ENCODE peak calls at places on chromosome 5, in seven cellular contexts. One of them, this sample, is unnamed.

GRCh38 chr5:142886956-142887355 is 116.8 kb downstream of the ARHGAP26 start:
- DNase-seq in activated effector memory CD4-positive, alpha-beta T cell treated with Interleukin-2 at 50 U/mL for 16 hours: no peak
- DNase-seq in Right ventricle myocardium superior: no peak
- DNase-seq in EL: no peak
- DNase-seq in NCI-H82: no peak
- DNase-seq in NCI-H460: no peak
- DNase-seq in left ventricle myocardium inferior: no peak
- DNase-seq in this sample: no peak

GRCh38 chr5:73994963-73995362 is 369.0 kb downstream of the ARHGEF28 start:
- DNase-seq in activated effector memory CD4-positive, alpha-beta T cell treated with Interleukin-2 at 50 U/mL for 16 hours: no peak
- DNase-seq in Right ventricle myocardium superior: no peak
- DNase-seq in EL: peak; percentile 54
- DNase-seq in NCI-H82: peak; percentile 54
- DNase-seq in NCI-H460: no peak
- DNase-seq in left ventricle myocardium inferior: no peak
- DNase-seq in this sample: no peak

GRCh38 chr5:106875591-106876297 is 795.0 kb downstream of the EFNA5 start:
- DNase-seq in activated effector memory CD4-positive, alpha-beta T cell treated with Interleukin-2 at 50 U/mL for 16 hours: no peak
- DNase-seq in Right ventricle myocardium superior: peak; percentile 20
- DNase-seq in EL: no peak
- DNase-seq in NCI-H82: peak; percentile 13
- DNase-seq in NCI-H460: peak; percentile 45
- DNase-seq in left ventricle myocardium inferior: no peak
- DNase-seq in this sample: peak; percentile 26

GRCh38 chr5:119417891-119418781 is 34.2 kb upstream of the HSD17B4 start:
- DNase-seq in activated effector memory CD4-positive, alpha-beta T cell treated with Interleukin-2 at 50 U/mL for 16 hours: no peak
- DNase-seq in Right ventricle myocardium superior: no peak
- DNase-seq in EL: peak; percentile 69
- DNase-seq in NCI-H82: peak; percentile 72
- DNase-seq in NCI-H460: no peak
- DNase-seq in left ventricle myocardium inferior: no peak
- DNase-seq in this sample: no peak

GRCh38 chr5:124760608-124761390 is 14.4 kb upstream of the ZNF608 start:
- DNase-seq in activated effector memory CD4-positive, alpha-beta T cell treated with Interleukin-2 at 50 U/mL for 16 hours: no peak
- DNase-seq in Right ventricle myocardium superior: no peak
- DNase-seq in EL: no peak
- DNase-seq in NCI-H82: no peak
- DNase-seq in NCI-H460: no peak
- DNase-seq in left ventricle myocardium inferior: no peak
- DNase-seq in this sample: no peak

GRCh38 chr5:81420039-81420667 is 26.2 kb upstream of the ACOT12 start:
- DNase-seq in activated effector memory CD4-positive, alpha-beta T cell treated with Interleukin-2 at 50 U/mL for 16 hours: no peak
- DNase-seq in Right ventricle myocardium superior: no peak
- DNase-seq in EL: peak; percentile 92
- DNase-seq in NCI-H82: no peak
- DNase-seq in NCI-H460: peak; percentile 80
- DNase-seq in left ventricle myocardium inferior: no peak
- DNase-seq in this sample: no peak

GRCh38 chr5:122130152-122130551 is 806 bp downstream of the ZNF474 start:
- DNase-seq in activated effector memory CD4-positive, alpha-beta T cell treated with Interleukin-2 at 50 U/mL for 16 hours: no peak
- DNase-seq in Right ventricle myocardium superior: no peak
- DNase-seq in EL: no peak
- DNase-seq in NCI-H82: no peak
- DNase-seq in NCI-H460: no peak
- DNase-seq in left ventricle myocardium inferior: no peak
- DNase-seq in this sample: no peak

GRCh38 chr5:142827934-142828576 is 57.9 kb downstream of the ARHGAP26 start:
- DNase-seq in activated effector memory CD4-positive, alpha-beta T cell treated with Interleukin-2 at 50 U/mL for 16 hours: no peak
- DNase-seq in Right ventricle myocardium superior: no peak
- DNase-seq in EL: peak; percentile 37
- DNase-seq in NCI-H82: no peak
- DNase-seq in NCI-H460: no peak
- DNase-seq in left ventricle myocardium inferior: no peak
- DNase-seq in this sample: no peak

GRCh38 chr5:23013395-23013994 is 160.4 kb upstream of the CDH12 start:
- DNase-seq in activated effector memory CD4-positive, alpha-beta T cell treated with Interleukin-2 at 50 U/mL for 16 hours: no peak
- DNase-seq in Right ventricle myocardium superior: no peak
- DNase-seq in EL: no peak
- DNase-seq in NCI-H82: no peak
- DNase-seq in NCI-H460: peak; percentile 7
- DNase-seq in left ventricle myocardium inferior: no peak
- DNase-seq in this sample: no peak

GRCh38 chr5:370959-371810 is 49.7 kb downstream of the AHRR start:
- DNase-seq in activated effector memory CD4-positive, alpha-beta T cell treated with Interleukin-2 at 50 U/mL for 16 hours: no peak
- DNase-seq in Right ventricle myocardium superior: no peak
- DNase-seq in EL: peak; percentile 27
- DNase-seq in NCI-H82: peak; percentile 9
- DNase-seq in NCI-H460: no peak
- DNase-seq in left ventricle myocardium inferior: no peak
- DNase-seq in this sample: peak; percentile 33

GRCh38 chr5:167261309-167262100 is 1029.9 kb upstream of the WWC1 start:
- DNase-seq in activated effector memory CD4-positive, alpha-beta T cell treated with Interleukin-2 at 50 U/mL for 16 hours: no peak
- DNase-seq in Right ventricle myocardium superior: no peak
- DNase-seq in EL: peak; percentile 12
- DNase-seq in NCI-H82: peak; percentile 51
- DNase-seq in NCI-H460: peak; percentile 21
- DNase-seq in left ventricle myocardium inferior: no peak
- DNase-seq in this sample: no peak

GRCh38 chr5:135894789-135895188 is 852 bp downstream of the IL9 start:
- DNase-seq in activated effector memory CD4-positive, alpha-beta T cell treated with Interleukin-2 at 50 U/mL for 16 hours: no peak
- DNase-seq in Right ventricle myocardium superior: no peak
- DNase-seq in EL: no peak
- DNase-seq in NCI-H82: no peak
- DNase-seq in NCI-H460: no peak
- DNase-seq in left ventricle myocardium inferior: no peak
- DNase-seq in this sample: no peak

GRCh38 chr5:118290204-118290603 is 698.1 kb downstream of the DTWD2 start:
- DNase-seq in activated effector memory CD4-positive, alpha-beta T cell treated with Interleukin-2 at 50 U/mL for 16 hours: no peak
- DNase-seq in Right ventricle myocardium superior: no peak
- DNase-seq in EL: no peak
- DNase-seq in NCI-H82: no peak
- DNase-seq in NCI-H460: no peak
- DNase-seq in left ventricle myocardium inferior: no peak
- DNase-seq in this sample: no peak

GRCh38 chr5:81924467-81924866 is 47.4 kb upstream of the ATG10 start:
- DNase-seq in activated effector memory CD4-positive, alpha-beta T cell treated with Interleukin-2 at 50 U/mL for 16 hours: no peak
- DNase-seq in Right ventricle myocardium superior: peak; percentile 63
- DNase-seq in EL: no peak
- DNase-seq in NCI-H82: peak; percentile 3
- DNase-seq in NCI-H460: no peak
- DNase-seq in left ventricle myocardium inferior: peak; percentile 41
- DNase-seq in this sample: no peak

GRCh38 chr5:115549154-115549553 is 4.6 kb upstream of the FEM1C start:
- DNase-seq in activated effector memory CD4-positive, alpha-beta T cell treated with Interleukin-2 at 50 U/mL for 16 hours: no peak
- DNase-seq in Right ventricle myocardium superior: no peak
- DNase-seq in EL: peak; percentile 53
- DNase-seq in NCI-H82: peak; percentile 35
- DNase-seq in NCI-H460: no peak
- DNase-seq in left ventricle myocardium inferior: no peak
- DNase-seq in this sample: peak; percentile 49

GRCh38 chr5:73759771-73760170 is 133.8 kb downstream of the ARHGEF28 start:
- DNase-seq in activated effector memory CD4-positive, alpha-beta T cell treated with Interleukin-2 at 50 U/mL for 16 hours: no peak
- DNase-seq in Right ventricle myocardium superior: no peak
- DNase-seq in EL: no peak
- DNase-seq in NCI-H82: no peak
- DNase-seq in NCI-H460: no peak
- DNase-seq in left ventricle myocardium inferior: no peak
- DNase-seq in this sample: no peak

GRCh38 chr5:73274870-73275756 is 102.1 kb downstream of the TMEM174 start:
- DNase-seq in activated effector memory CD4-positive, alpha-beta T cell treated with Interleukin-2 at 50 U/mL for 16 hours: no peak
- DNase-seq in Right ventricle myocardium superior: peak; percentile 56
- DNase-seq in EL: no peak
- DNase-seq in NCI-H82: peak; percentile 61
- DNase-seq in NCI-H460: no peak
- DNase-seq in left ventricle myocardium inferior: no peak
- DNase-seq in this sample: no peak

GRCh38 chr5:95808686-95809413 is 13.7 kb downstream of the GLRX start:
- DNase-seq in activated effector memory CD4-positive, alpha-beta T cell treated with Interleukin-2 at 50 U/mL for 16 hours: peak; percentile 67
- DNase-seq in Right ventricle myocardium superior: peak; percentile 90
- DNase-seq in EL: peak; percentile 64
- DNase-seq in NCI-H82: no peak
- DNase-seq in NCI-H460: no peak
- DNase-seq in left ventricle myocardium inferior: peak; percentile 85
- DNase-seq in this sample: peak; percentile 84

GRCh38 chr5:88861213-88861612 is 21.8 kb downstream of the MEF2C start:
- DNase-seq in activated effector memory CD4-positive, alpha-beta T cell treated with Interleukin-2 at 50 U/mL for 16 hours: no peak
- DNase-seq in Right ventricle myocardium superior: no peak
- DNase-seq in EL: no peak
- DNase-seq in NCI-H82: no peak
- DNase-seq in NCI-H460: no peak
- DNase-seq in left ventricle myocardium inferior: no peak
- DNase-seq in this sample: no peak

GRCh38 chr5:59407967-59408366 is 485.6 kb downstream of the PDE4D start:
- DNase-seq in activated effector memory CD4-positive, alpha-beta T cell treated with Interleukin-2 at 50 U/mL for 16 hours: no peak
- DNase-seq in Right ventricle myocardium superior: no peak
- DNase-seq in EL: no peak
- DNase-seq in NCI-H82: no peak
- DNase-seq in NCI-H460: no peak
- DNase-seq in left ventricle myocardium inferior: no peak
- DNase-seq in this sample: no peak

GRCh38 chr5:34923694-34924461 is 5.5 kb upstream of the DNAJC21 start:
- DNase-seq in activated effector memory CD4-positive, alpha-beta T cell treated with Interleukin-2 at 50 U/mL for 16 hours: no peak
- DNase-seq in Right ventricle myocardium superior: no peak
- DNase-seq in EL: peak; percentile 93
- DNase-seq in NCI-H82: no peak
- DNase-seq in NCI-H460: peak; percentile 57
- DNase-seq in left ventricle myocardium inferior: no peak
- DNase-seq in this sample: peak; percentile 36

GRCh38 chr5:164233796-164234195 is 728.4 kb downstream of the MAT2B start:
- DNase-seq in activated effector memory CD4-positive, alpha-beta T cell treated with Interleukin-2 at 50 U/mL for 16 hours: no peak
- DNase-seq in Right ventricle myocardium superior: no peak
- DNase-seq in EL: no peak
- DNase-seq in NCI-H82: no peak
- DNase-seq in NCI-H460: no peak
- DNase-seq in left ventricle myocardium inferior: no peak
- DNase-seq in this sample: no peak

GRCh38 chr5:62450259-62450658 is 37.7 kb downstream of the IPO11 start:
- DNase-seq in activated effector memory CD4-positive, alpha-beta T cell treated with Interleukin-2 at 50 U/mL for 16 hours: no peak
- DNase-seq in Right ventricle myocardium superior: no peak
- DNase-seq in EL: no peak
- DNase-seq in NCI-H82: no peak
- DNase-seq in NCI-H460: no peak
- DNase-seq in left ventricle myocardium inferior: no peak
- DNase-seq in this sample: no peak

GRCh38 chr5:51380603-51381207 is 2.5 kb upstream of the ISL1 start:
- DNase-seq in activated effector memory CD4-positive, alpha-beta T cell treated with Interleukin-2 at 50 U/mL for 16 hours: no peak
- DNase-seq in Right ventricle myocardium superior: no peak
- DNase-seq in EL: peak; percentile 11
- DNase-seq in NCI-H82: peak; percentile 47
- DNase-seq in NCI-H460: peak; percentile 45
- DNase-seq in left ventricle myocardium inferior: no peak
- DNase-seq in this sample: no peak

GRCh38 chr5:156951354-156951753 is 11.7 kb downstream of the TIMD4 start:
- DNase-seq in activated effector memory CD4-positive, alpha-beta T cell treated with Interleukin-2 at 50 U/mL for 16 hours: no peak
- DNase-seq in Right ventricle myocardium superior: no peak
- DNase-seq in EL: no peak
- DNase-seq in NCI-H82: no peak
- DNase-seq in NCI-H460: no peak
- DNase-seq in left ventricle myocardium inferior: no peak
- DNase-seq in this sample: no peak

GRCh38 chr5:57334475-57334874 is 148.1 kb downstream of the ACTBL2 start:
- DNase-seq in activated effector memory CD4-positive, alpha-beta T cell treated with Interleukin-2 at 50 U/mL for 16 hours: no peak
- DNase-seq in Right ventricle myocardium superior: no peak
- DNase-seq in EL: no peak
- DNase-seq in NCI-H82: no peak
- DNase-seq in NCI-H460: no peak
- DNase-seq in left ventricle myocardium inferior: no peak
- DNase-seq in this sample: no peak

GRCh38 chr5:129904102-129904666 is at the start of gene CHSY3:
- DNase-seq in activated effector memory CD4-positive, alpha-beta T cell treated with Interleukin-2 at 50 U/mL for 16 hours: no peak
- DNase-seq in Right ventricle myocardium superior: peak; percentile 89
- DNase-seq in EL: peak; percentile 67
- DNase-seq in NCI-H82: peak; percentile 84
- DNase-seq in NCI-H460: peak; percentile 82
- DNase-seq in left ventricle myocardium inferior: peak; percentile 84
- DNase-seq in this sample: peak; percentile 40

GRCh38 chr5:96852769-96853168 is 23.5 kb upstream of the ERAP2 start:
- DNase-seq in activated effector memory CD4-positive, alpha-beta T cell treated with Interleukin-2 at 50 U/mL for 16 hours: no peak
- DNase-seq in Right ventricle myocardium superior: no peak
- DNase-seq in EL: peak; percentile 43
- DNase-seq in NCI-H82: no peak
- DNase-seq in NCI-H460: no peak
- DNase-seq in left ventricle myocardium inferior: no peak
- DNase-seq in this sample: no peak

GRCh38 chr5:138953370-138954256 is 78.5 kb upstream of the LRRTM2 start:
- DNase-seq in activated effector memory CD4-positive, alpha-beta T cell treated with Interleukin-2 at 50 U/mL for 16 hours: no peak
- DNase-seq in Right ventricle myocardium superior: peak; percentile 94
- DNase-seq in EL: peak; percentile 14
- DNase-seq in NCI-H82: peak; percentile 98
- DNase-seq in NCI-H460: peak; percentile 21
- DNase-seq in left ventricle myocardium inferior: peak; percentile 92
- DNase-seq in this sample: peak; percentile 58

GRCh38 chr5:154371687-154372086 is 74.1 kb upstream of the SAP30L start:
- DNase-seq in activated effector memory CD4-positive, alpha-beta T cell treated with Interleukin-2 at 50 U/mL for 16 hours: no peak
- DNase-seq in Right ventricle myocardium superior: no peak
- DNase-seq in EL: peak; percentile 50
- DNase-seq in NCI-H82: no peak
- DNase-seq in NCI-H460: peak; percentile 27
- DNase-seq in left ventricle myocardium inferior: no peak
- DNase-seq in this sample: no peak

GRCh38 chr5:1050449-1051365 is 42.1 kb downstream of the NKD2 start:
- DNase-seq in activated effector memory CD4-positive, alpha-beta T cell treated with Interleukin-2 at 50 U/mL for 16 hours: no peak
- DNase-seq in Right ventricle myocardium superior: peak; percentile 64
- DNase-seq in EL: no peak
- DNase-seq in NCI-H82: peak; percentile 3
- DNase-seq in NCI-H460: no peak
- DNase-seq in left ventricle myocardium inferior: peak; percentile 50
- DNase-seq in this sample: no peak

GRCh38 chr5:11719888-11720481 is 184.3 kb downstream of the CTNND2 start:
- DNase-seq in activated effector memory CD4-positive, alpha-beta T cell treated with Interleukin-2 at 50 U/mL for 16 hours: no peak
- DNase-seq in Right ventricle myocardium superior: peak; percentile 42
- DNase-seq in EL: no peak
- DNase-seq in NCI-H82: peak; percentile 66
- DNase-seq in NCI-H460: peak; percentile 53
- DNase-seq in left ventricle myocardium inferior: peak; percentile 20
- DNase-seq in this sample: peak; percentile 12

GRCh38 chr5:80707645-80708044 is 52.9 kb upstream of the DHFR start:
- DNase-seq in activated effector memory CD4-positive, alpha-beta T cell treated with Interleukin-2 at 50 U/mL for 16 hours: no peak
- DNase-seq in Right ventricle myocardium superior: no peak
- DNase-seq in EL: no peak
- DNase-seq in NCI-H82: no peak
- DNase-seq in NCI-H460: no peak
- DNase-seq in left ventricle myocardium inferior: no peak
- DNase-seq in this sample: no peak

GRCh38 chr5:124806026-124806856 is 59.8 kb upstream of the ZNF608 start:
- DNase-seq in activated effector memory CD4-positive, alpha-beta T cell treated with Interleukin-2 at 50 U/mL for 16 hours: no peak
- DNase-seq in Right ventricle myocardium superior: peak; percentile 83
- DNase-seq in EL: peak; percentile 36
- DNase-seq in NCI-H82: peak; percentile 89
- DNase-seq in NCI-H460: no peak
- DNase-seq in left ventricle myocardium inferior: peak; percentile 78
- DNase-seq in this sample: no peak

GRCh38 chr5:60578295-60578694 is 121.7 kb downstream of the DEPDC1B start:
- DNase-seq in activated effector memory CD4-positive, alpha-beta T cell treated with Interleukin-2 at 50 U/mL for 16 hours: no peak
- DNase-seq in Right ventricle myocardium superior: no peak
- DNase-seq in EL: no peak
- DNase-seq in NCI-H82: no peak
- DNase-seq in NCI-H460: no peak
- DNase-seq in left ventricle myocardium inferior: no peak
- DNase-seq in this sample: no peak

GRCh38 chr5:73591102-73591695 is 25.7 kb downstream of the UTP15 start:
- DNase-seq in activated effector memory CD4-positive, alpha-beta T cell treated with Interleukin-2 at 50 U/mL for 16 hours: no peak
- DNase-seq in Right ventricle myocardium superior: no peak
- DNase-seq in EL: peak; percentile 83
- DNase-seq in NCI-H82: peak; percentile 81
- DNase-seq in NCI-H460: peak; percentile 81
- DNase-seq in left ventricle myocardium inferior: no peak
- DNase-seq in this sample: peak; percentile 36

GRCh38 chr5:17185776-17186175 is 31.7 kb upstream of the BASP1 start:
- DNase-seq in activated effector memory CD4-positive, alpha-beta T cell treated with Interleukin-2 at 50 U/mL for 16 hours: no peak
- DNase-seq in Right ventricle myocardium superior: peak; percentile 68
- DNase-seq in EL: peak; percentile 69
- DNase-seq in NCI-H82: no peak
- DNase-seq in NCI-H460: no peak
- DNase-seq in left ventricle myocardium inferior: peak; percentile 45
- DNase-seq in this sample: no peak